ENCODE peak calls at places on chromosomes 4 and X, in eight cellular contexts. Q is IMR-90, U is PC-9, I is hepatocyte, Y is OCI-LY7, Z is HCT116, V is Karpas-422, J is H1. G is an unnamed sample.
A peak's percentile ranks its signal among the peaks of the same experiment; 100 is the strongest.

GRCh38 chr4:185950891-185951290 is 118.1 kb upstream of the TLR3 start:
- DNase-seq in Q (no peak), U (no peak), I (no peak), Y (no peak), Z (no peak), V (no peak), J (no peak), G (no peak)

GRCh38 chrX:17397074-17397473 is 22.1 kb downstream of the NHS start:
- DNase-seq in Q (peak; percentile 23), U (no peak), I (no peak), Y (no peak), Z (no peak), V (no peak), J (no peak), G (peak; percentile 69)

GRCh38 chr4:87863486-87863885 is 30.7 kb downstream of the MEPE start:
- DNase-seq in Q (no peak), U (no peak), I (no peak), Y (no peak), Z (no peak), V (no peak), J (no peak), G (no peak)

GRCh38 chr4:27149541-27150212 is 289.0 kb downstream of the STIM2 start:
- DNase-seq in Q (peak; percentile 37), U (no peak), I (no peak), Y (no peak), Z (no peak), V (no peak), J (no peak), G (peak; percentile 80)

GRCh38 chr4:67104145-67104544 is 441.2 kb downstream of the CENPC start:
- DNase-seq in Q (no peak), U (no peak), I (no peak), Y (no peak), Z (no peak), V (no peak), J (no peak), G (no peak)

GRCh38 chr4:8534601-8535000 is 45.6 kb upstream of the GPR78 start:
- DNase-seq in Q (no peak), U (no peak), I (no peak), Y (no peak), Z (no peak), V (no peak), J (no peak), G (no peak)

GRCh38 chr4:53653484-53654053 is 62.3 kb upstream of the LNX1 start:
- DNase-seq in Q (peak; percentile 5), U (no peak), I (peak; percentile 52), Y (peak; percentile 23), Z (no peak), V (no peak), J (no peak), G (no peak)

GRCh38 chr4:8495803-8496202 is 55.2 kb downstream of the TRMT44 start:
- DNase-seq in Q (no peak), U (no peak), I (no peak), Y (no peak), Z (no peak), V (peak; percentile 55), J (no peak), G (no peak)

GRCh38 chr4:165326831-165327210 is 648 bp upstream of the MSMO1 start:
- DNase-seq in Q (peak; percentile 9), U (peak; percentile 36), I (peak; percentile 67), Y (peak; percentile 62), Z (no peak), V (peak; percentile 82), J (no peak), G (no peak)

GRCh38 chrX:155148724-155149537 is 67.3 kb upstream of the VBP1 start:
- DNase-seq in Q (peak; percentile 11), U (no peak), I (no peak), Y (peak; percentile 17), Z (no peak), V (peak; percentile 71), J (no peak), G (peak; percentile 16)

GRCh38 chr4:61041527-61041926 is 158.6 kb upstream of the ADGRL3 start:
- DNase-seq in Q (no peak), U (no peak), I (no peak), Y (no peak), Z (no peak), V (no peak), J (no peak), G (no peak)

GRCh38 chrX:54238588-54238987 is 55.5 kb upstream of the FAM120C start:
- DNase-seq in Q (no peak), U (no peak), I (no peak), Y (no peak), Z (no peak), V (no peak), J (no peak), G (no peak)

GRCh38 chrX:70030242-70030823 is 19.4 kb downstream of the AWAT2 start:
- DNase-seq in Q (peak; percentile 49), U (peak; percentile 7), I (peak; percentile 62), Y (peak; percentile 53), Z (peak; percentile 22), V (peak; percentile 83), J (no peak), G (peak; percentile 56)

GRCh38 chr4:25098964-25099843 is 61.0 kb downstream of the SEPSECS start:
- DNase-seq in Q (peak; percentile 63), U (no peak), I (peak; percentile 54), Y (no peak), Z (no peak), V (no peak), J (no peak), G (peak; percentile 74)

GRCh38 chr4:184439856-184440592 is 34.3 kb downstream of the IRF2 start:
- DNase-seq in Q (peak; percentile 90), U (no peak), I (peak; percentile 61), Y (no peak), Z (no peak), V (no peak), J (no peak), G (peak; percentile 59)

GRCh38 chr4:184437988-184438774 is 36.2 kb downstream of the IRF2 start:
- DNase-seq in Q (peak; percentile 17), U (no peak), I (no peak), Y (peak; percentile 37), Z (no peak), V (peak; percentile 44), J (no peak), G (no peak)

GRCh38 chr4:184437565-184437964 is 36.8 kb downstream of the IRF2 start:
- DNase-seq in Q (peak; percentile 50), U (no peak), I (no peak), Y (no peak), Z (no peak), V (no peak), J (no peak), G (no peak)

GRCh38 chr4:184440593-184441358 is 33.6 kb downstream of the IRF2 start:
- DNase-seq in Q (no peak), U (no peak), I (no peak), Y (no peak), Z (no peak), V (no peak), J (no peak), G (no peak)

DNA sequence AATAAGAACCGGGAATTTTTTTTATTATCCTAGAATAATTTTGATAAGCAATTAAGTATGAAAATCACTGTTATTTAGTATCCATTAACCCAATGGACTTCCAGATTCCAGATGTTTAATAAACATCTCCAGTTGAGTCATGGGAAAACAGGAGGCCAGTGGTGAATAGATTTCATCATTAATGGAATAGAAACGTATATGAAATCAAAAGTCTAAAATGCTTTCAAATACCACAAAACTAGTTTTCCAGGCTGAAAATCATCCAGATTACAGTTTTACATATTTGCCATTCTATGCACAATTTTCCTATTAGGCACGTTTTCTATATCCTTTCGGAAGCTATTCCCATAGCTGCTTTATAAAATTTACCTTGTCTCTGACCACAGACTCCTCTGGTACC is 35.0 kb downstream of the IRF2 start:
- DNase-seq in Q (peak; percentile 43), U (no peak), I (no peak), Y (no peak), Z (no peak), V (no peak), J (no peak), G (peak; percentile 56)
- H4K20me1 ChIP-seq in Q (peaks cover 26% of the 10 kb centered on the region), U (no peaks in the 10 kb centered on the region), I (peaks cover 24% of the 10 kb centered on the region), Y (peaks cover 5% of the 10 kb centered on the region), Z (no peaks in the 10 kb centered on the region), V (no peaks in the 10 kb centered on the region), J (no peaks in the 10 kb centered on the region), G (no peaks in the 10 kb centered on the region)

GRCh38 chrX:84133023-84133422 is 55.0 kb downstream of the RPS6KA6 start:
- DNase-seq in Q (peak; percentile 21), U (no peak), I (no peak), Y (no peak), Z (no peak), V (no peak), J (no peak), G (peak; percentile 39)
- H3K27ac ChIP-seq in Q (no peak overlapping the region), U (no peak overlapping the region), I (no peak overlapping the region), Y (no peak overlapping the region), Z (no peak overlapping the region), V (no peak overlapping the region), J (no peak overlapping the region), G (no peak overlapping the region)

GRCh38 chrX:47529548-47529947 is 31.5 kb upstream of the ARAF start:
- DNase-seq in Q (no peak), U (no peak), I (no peak), Y (no peak), Z (no peak), V (no peak), J (no peak), G (no peak)
- H3K4me1 ChIP-seq in Q (peaks cover 2% of the 10 kb centered on the region), U (no peaks in the 10 kb centered on the region), I (no peaks in the 10 kb centered on the region), Y (no peaks in the 10 kb centered on the region), Z (no peaks in the 10 kb centered on the region), V (no peaks in the 10 kb centered on the region), J (no peaks in the 10 kb centered on the region), G (no peaks in the 10 kb centered on the region)

GRCh38 chr4:108156391-108156790 is 12.3 kb downstream of the LEF1 start:
- DNase-seq in Q (no peak), U (no peak), I (no peak), Y (no peak), Z (no peak), V (no peak), J (no peak), G (no peak)
- H4K20me1 ChIP-seq in Q (no peaks in the 10 kb centered on the region), U (no peaks in the 10 kb centered on the region), I (no peaks in the 10 kb centered on the region), Y (peaks cover 39% of the 10 kb centered on the region), Z (no peaks in the 10 kb centered on the region), V (no peaks in the 10 kb centered on the region), J (no peaks in the 10 kb centered on the region), G (no peaks in the 10 kb centered on the region)

G was measured in fibroblast of lung.